ENCODE peak calls at places on chromosomes 7 and 10, in ten cellular contexts. T is mammary epithelial cell, I is foreskin keratinocyte, V is right lobe of liver, J is DND-41, N is spleen, R is HL-60, U is heart left ventricle, M is suprapubic skin, K is neuronal stem cell. Q is an unnamed sample.
A peak's percentile ranks its signal among the peaks of the same experiment; 100 is the strongest.

GRCh38 chr7:155252388-155252957 is 45.2 kb upstream of the INSIG1 start:
- DNase-seq in T (no peak), I (no peak), V (peak; percentile 52), J (no peak), N (peak; percentile 32), R (no peak), U (no peak), M (no peak), K (no peak), Q (no peak)

GRCh38 chr10:35089641-35090161 is 440 bp downstream of the CUL2 start:
- DNase-seq in T (peak; percentile 23), I (no peak), V (no peak), J (peak; percentile 49), N (no peak), R (peak; percentile 11), U (no peak), M (no peak), K (no peak), Q (peak; percentile 23)

GRCh38 chr10:13219685-13220670 is 14.2 kb downstream of the UCMA start:
- DNase-seq in T (peak; percentile 57), I (peak; percentile 1), V (peak; percentile 68), J (no peak), N (no peak), R (no peak), U (no peak), M (no peak), K (no peak), Q (no peak)

GRCh38 chr10:17780727-17781126 is 28.4 kb upstream of the MRC1 start:
- DNase-seq in T (no peak), I (no peak), V (no peak), J (no peak), N (no peak), R (no peak), U (no peak), M (no peak), K (no peak), Q (no peak)

GRCh38 chr10:131556897-131557500 is 245.5 kb upstream of the TCERG1L start:
- DNase-seq in T (no peak), I (no peak), V (no peak), J (no peak), N (peak; percentile 49), R (no peak), U (no peak), M (no peak), K (no peak), Q (no peak)

GRCh38 chr7:71868797-71869196 is 543.3 kb downstream of the CALN1 start:
- DNase-seq in T (peak; percentile 12), I (peak; percentile 19), V (no peak), J (peak; percentile 57), N (no peak), R (peak; percentile 3), U (no peak), M (no peak), K (no peak), Q (peak; percentile 43)

GRCh38 chr10:24156686-24157085 is 52.3 kb upstream of the KIAA1217 start:
- DNase-seq in T (peak; percentile 50), I (peak; percentile 27), V (no peak), J (no peak), N (no peak), R (no peak), U (no peak), M (no peak), K (no peak), Q (no peak)

GRCh38 chr7:131957338-131958025 is 401.1 kb upstream of the PODXL start:
- DNase-seq in T (no peak), I (peak; percentile 19), V (no peak), J (no peak), N (no peak), R (no peak), U (no peak), M (no peak), K (no peak), Q (no peak)

GRCh38 chr7:138980575-138981285 is 459 bp downstream of the KIAA1549 start:
- DNase-seq in T (peak; percentile 17), I (no peak), V (no peak), J (peak; percentile 35), N (peak; percentile 77), R (no peak), U (no peak), M (no peak), K (no peak), Q (no peak)

GRCh38 chr7:47734287-47734948 is 152.5 kb upstream of the TNS3 start:
- DNase-seq in T (no peak), I (no peak), V (no peak), J (no peak), N (no peak), R (no peak), U (no peak), M (no peak), K (no peak), Q (no peak)

GRCh38 chr7:101108330-101108857 is 18.5 kb upstream of the SERPINE1 start:
- DNase-seq in T (peak; percentile 38), I (no peak), V (peak; percentile 59), J (no peak), N (no peak), R (peak; percentile 78), U (peak; percentile 60), M (no peak), K (peak; percentile 39), Q (no peak)

GRCh38 chr10:87617503-87617902 is 42.2 kb upstream of the PAPSS2 start:
- DNase-seq in T (no peak), I (no peak), V (no peak), J (no peak), N (no peak), R (no peak), U (no peak), M (no peak), K (no peak), Q (no peak)

GRCh38 chr10:119449760-119450461 is 92.6 kb downstream of the RGS10 start:
- DNase-seq in T (peak; percentile 39), I (no peak), V (no peak), J (no peak), N (no peak), R (no peak), U (no peak), M (no peak), K (no peak), Q (peak; percentile 90)

GRCh38 chr7:39633563-39634550 is 10.5 kb downstream of the RALA start:
- DNase-seq in T (no peak), I (no peak), V (no peak), J (peak; percentile 32), N (no peak), R (no peak), U (no peak), M (no peak), K (no peak), Q (no peak)

GRCh38 chr7:74219416-74219815 is 9.6 kb downstream of the LAT2 start:
- DNase-seq in T (no peak), I (no peak), V (no peak), J (no peak), N (no peak), R (no peak), U (no peak), M (no peak), K (no peak), Q (no peak)

GRCh38 chr7:95794917-95795515 is 22.7 kb downstream of the DYNC1I1 start:
- DNase-seq in T (no peak), I (no peak), V (no peak), J (peak; percentile 7), N (no peak), R (peak; percentile 12), U (no peak), M (no peak), K (no peak), Q (no peak)

GRCh38 chr10:95408148-95408930 is 117.5 kb upstream of the PDLIM1 start:
- DNase-seq in T (no peak), I (no peak), V (no peak), J (no peak), N (no peak), R (no peak), U (no peak), M (no peak), K (no peak), Q (no peak)
- H3K27ac ChIP-seq in T (no peak overlapping the region), I (no peak overlapping the region), V (peak overlapping the region; percentile 75), J (no peak overlapping the region), N (no peak overlapping the region), R (no peak overlapping the region), U (peak overlapping the region; percentile 91), M (peak overlapping the region; percentile 73), K (no peak overlapping the region), Q (no peak overlapping the region)

DNA sequence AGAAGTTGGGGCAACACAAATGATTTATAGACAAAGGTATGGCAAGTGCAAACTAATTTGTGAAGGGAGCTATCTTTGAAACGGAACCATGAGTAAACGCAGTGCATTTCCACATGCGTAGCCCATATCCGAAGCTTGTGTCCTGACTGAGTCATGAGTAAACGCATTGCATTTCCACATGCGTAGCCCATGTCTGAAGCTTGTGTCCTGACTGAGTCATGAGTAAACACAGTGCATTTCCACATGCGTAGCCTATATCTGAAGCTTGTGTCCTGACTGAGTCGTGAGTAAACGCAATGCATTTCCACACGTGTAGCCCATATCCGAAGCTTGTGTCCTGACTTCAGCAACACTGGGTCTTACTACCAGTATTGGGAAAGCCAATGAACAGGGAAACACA is 95.0 kb downstream of the CELF2 start:
- DNase-seq in T (no peak), I (no peak), V (no peak), J (no peak), N (no peak), R (no peak), U (no peak), M (no peak), K (no peak), Q (no peak)
- H3K27ac ChIP-seq in T (no peak overlapping the region), I (no peak overlapping the region), V (no peak overlapping the region), J (no peak overlapping the region), N (no peak overlapping the region), R (no peak overlapping the region), U (no peak overlapping the region), M (no peak overlapping the region), K (no peak overlapping the region), Q (no peak overlapping the region)

DNA sequence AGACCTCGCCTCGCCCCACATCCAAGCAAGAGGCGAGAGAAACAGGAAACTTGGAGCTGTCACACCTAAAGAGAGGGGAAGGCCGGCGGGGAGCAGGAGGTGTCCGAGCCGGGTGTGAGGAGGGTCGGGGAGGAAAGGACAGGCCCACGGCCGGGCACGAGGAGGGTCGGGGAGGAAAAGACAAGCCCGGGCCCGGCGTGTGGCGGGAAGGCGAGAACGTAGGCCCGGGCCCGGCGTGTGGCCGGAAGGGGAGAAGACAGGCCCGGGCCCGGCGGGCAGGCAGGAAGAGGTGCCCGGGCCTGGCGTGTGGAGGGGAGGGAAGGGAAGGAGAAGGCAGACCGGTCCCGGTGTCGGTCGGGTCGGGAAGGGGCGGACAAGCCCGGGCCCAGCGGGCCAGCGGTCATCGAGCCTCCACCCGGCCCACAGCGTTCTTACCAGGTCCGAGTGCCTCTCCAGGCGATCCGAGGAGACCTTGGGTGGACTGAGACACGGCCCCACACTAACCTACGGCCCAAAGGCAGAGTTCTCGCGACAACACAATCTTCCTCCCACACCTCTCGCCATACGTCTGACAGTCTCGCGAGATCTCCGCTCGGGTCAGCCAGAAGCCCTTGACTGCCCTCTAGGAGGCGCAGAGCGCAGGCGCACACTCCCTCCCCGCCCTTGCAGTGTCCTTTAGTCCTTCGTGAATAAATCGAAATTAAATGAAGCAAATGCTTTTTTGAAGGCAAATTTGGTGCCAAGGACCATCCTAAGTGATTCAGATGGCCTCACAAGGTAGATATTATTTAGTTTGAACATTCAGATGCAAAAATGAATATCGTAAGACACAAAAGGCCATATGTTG is at the start of gene NCOA4:
- DNase-seq in T (peak; percentile 94), I (peak; percentile 85), V (peak; percentile 99), J (peak; percentile 95), N (peak; percentile 99), R (peak; percentile 99), U (peak; percentile 98), M (peak; percentile 98), K (peak; percentile 96), Q (peak; percentile 98)
- H3K27ac ChIP-seq in T (peak within 1 kb of the TSS; percentile 79), I (peak within 1 kb of the TSS; percentile 81), V (peak within 1 kb of the TSS; percentile 92), J (peak within 1 kb of the TSS; percentile 88), N (peak within 1 kb of the TSS; percentile 89), R (peak within 1 kb of the TSS; percentile 95), U (peak within 1 kb of the TSS; percentile 87), M (peak within 1 kb of the TSS; percentile 94), K (no peak within 1 kb of the TSS), Q (peak within 1 kb of the TSS; percentile 74)

GRCh38 chr10:25820496-25821415 is 113.3 kb upstream of the MYO3A start:
- DNase-seq in T (no peak), I (no peak), V (no peak), J (no peak), N (no peak), R (no peak), U (no peak), M (no peak), K (no peak), Q (no peak)
- H3K27ac ChIP-seq in T (no peak overlapping the region), I (no peak overlapping the region), V (no peak overlapping the region), J (no peak overlapping the region), N (no peak overlapping the region), R (no peak overlapping the region), U (no peak overlapping the region), M (no peak overlapping the region), K (no peak overlapping the region), Q (no peak overlapping the region)